ENCODE peak calls at places on chromosomes 7 and 10, in four cellular contexts. N, W, A and V are unnamed samples.

GRCh38 chr10:109245821-109246220 is 677.5 kb downstream of the XPNPEP1 start:
- DNase-seq in A (no peak), W (no peak), N (no peak), V (no peak)

GRCh38 chr7:28036748-28037147 is 143.8 kb downstream of the JAZF1 start:
- DNase-seq in W (no peak), N (no peak), A (no peak), V (no peak)

GRCh38 chr10:46228076-46229071 is 58.4 kb upstream of the ANTXRL start:
- DNase-seq in N (peak), A (peak), W (peak), V (peak)

GRCh38 chr7:134674424-134674823 is 27.8 kb downstream of the BPGM start:
- DNase-seq in A (no peak), N (no peak), W (no peak), V (no peak)

GRCh38 chr7:75989084-75989725 is 5.2 kb downstream of the TMEM120A start:
- DNase-seq in A (peak), N (no peak), W (no peak), V (no peak)

GRCh38 chr10:70348228-70348850 is 34.1 kb downstream of the LRRC20 start:
- DNase-seq in W (no peak), A (no peak), N (no peak), V (peak)

GRCh38 chr7:30168800-30169584 is 34.2 kb downstream of the MTURN start:
- DNase-seq in N (no peak), W (no peak), A (no peak), V (no peak)

GRCh38 chr10:103688451-103688850 is 166.9 kb downstream of the SH3PXD2A start:
- DNase-seq in W (no peak), N (no peak), A (no peak), V (no peak)

GRCh38 chr10:81949283-81949682 is 74.3 kb downstream of the NRG3 start:
- DNase-seq in N (no peak), A (no peak), W (no peak), V (no peak)

GRCh38 chr7:18693401-18693800 is 197.9 kb downstream of the HDAC9 start:
- DNase-seq in W (no peak), A (no peak), N (peak), V (peak)

GRCh38 chr7:1248459-1249131 is 15.9 kb downstream of the UNCX start:
- DNase-seq in A (peak), W (no peak), N (no peak), V (no peak)

GRCh38 chr10:128869101-128869712 is 597.8 kb upstream of the MGMT start:
- DNase-seq in N (no peak), W (no peak), A (no peak), V (no peak)

GRCh38 chr7:19352271-19352670 is 207.1 kb upstream of the FERD3L start:
- DNase-seq in N (no peak), A (no peak), W (no peak), V (no peak)

GRCh38 chr7:27774717-27775328 is 34.9 kb downstream of the TAX1BP1 start:
- DNase-seq in W (no peak), N (peak), A (no peak), V (no peak)

GRCh38 chr7:53218730-53219504 is 183.5 kb downstream of the POM121L12 start:
- DNase-seq in W (no peak), A (no peak), N (no peak), V (no peak)
- H3K4me3 ChIP-seq in W (no peak), A (peak), N (no peak), V (no peak)

GRCh38 chr7:144110272-144110671 is 889 bp downstream of the OR2A2 start:
- DNase-seq in W (no peak), A (no peak), N (no peak), V (no peak)

GRCh38 chr7:144109283-144109682 is at the start of gene OR2A2:
- DNase-seq in W (no peak), N (no peak), A (no peak), V (no peak)
- H3K4me3 ChIP-seq in W (no peak), N (no peak), A (no peak), V (no peak)

DNA sequence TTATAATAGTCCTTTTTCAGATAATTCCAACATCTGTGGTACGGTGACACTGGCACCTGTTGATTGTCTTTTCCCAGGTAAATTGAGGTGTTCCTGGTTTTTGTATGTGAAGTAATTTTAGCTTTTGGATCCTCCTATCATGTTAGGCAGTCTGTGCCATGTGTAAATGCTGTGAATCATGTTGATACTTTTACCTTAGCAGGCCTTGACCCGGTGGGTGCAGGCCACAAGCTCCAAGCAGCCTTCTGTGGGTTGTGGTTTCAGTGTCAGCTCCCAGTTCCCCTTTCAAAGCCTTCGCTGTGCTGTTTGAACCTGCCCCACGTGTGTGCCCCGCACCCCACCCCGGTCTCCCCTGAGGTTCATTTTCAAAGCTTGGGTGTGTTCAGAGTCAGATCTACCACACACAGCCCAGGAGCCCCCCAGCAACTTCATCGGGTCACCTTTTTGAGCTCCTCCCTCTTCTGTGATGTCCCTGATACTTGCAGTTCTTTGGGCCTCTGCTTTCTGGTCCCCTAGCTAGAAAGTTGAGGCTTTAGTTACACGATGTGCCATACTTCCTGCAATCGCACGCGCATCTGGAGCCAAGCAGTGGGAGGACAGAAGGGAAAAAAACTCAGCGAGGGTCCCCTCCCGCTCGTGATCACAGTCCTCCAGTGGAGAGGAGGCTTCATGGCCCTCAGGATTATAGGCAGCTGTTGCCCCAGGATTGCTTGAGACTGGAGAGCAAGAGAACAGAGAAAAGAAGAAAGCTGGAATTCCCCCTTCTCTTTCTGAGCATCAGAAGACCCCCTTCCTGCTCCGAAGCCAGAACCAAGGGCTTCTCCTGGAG is 8.7 kb upstream of the BHLHA15 start:
- DNase-seq in N (no peak), W (no peak), A (no peak), V (peak)
- H3K4me3 ChIP-seq in N (no peak), W (peak), A (no peak), V (peak)

DNA sequence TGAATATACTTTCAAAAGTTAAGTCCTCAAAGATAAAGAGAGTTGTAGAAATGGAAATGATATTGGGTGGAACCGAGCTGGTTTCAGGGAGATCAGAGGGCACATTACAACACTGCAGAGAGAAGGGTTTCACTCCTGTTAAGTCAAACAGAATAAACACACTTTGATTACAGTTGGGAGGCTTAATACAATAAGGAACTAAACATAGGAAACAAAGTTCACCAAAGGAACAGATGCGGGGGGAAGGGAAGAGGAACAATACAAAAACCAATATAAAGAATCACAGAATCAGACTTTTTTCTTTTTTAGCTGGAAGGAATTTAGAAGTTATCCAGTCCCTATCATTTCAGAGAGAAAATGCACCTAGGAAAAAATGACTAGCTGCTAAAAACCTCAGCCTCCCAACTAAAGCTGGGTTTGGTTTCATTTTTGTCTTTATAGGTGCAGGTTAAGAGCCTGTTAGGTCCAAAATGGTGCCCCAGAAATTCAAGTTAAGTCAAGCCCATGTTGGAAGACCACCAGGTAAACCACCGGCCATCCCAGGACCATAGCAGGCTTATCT is 81.9 kb downstream of the DNMBP start:
- DNase-seq in W (no peak), A (no peak), N (no peak), V (no peak)
- H3K4me3 ChIP-seq in W (no peak), A (peak), N (peak), V (no peak)

GRCh38 chr10:114095676-114096331 is 52.1 kb downstream of the ADRB1 start:
- DNase-seq in N (no peak), W (no peak), A (no peak), V (peak)
- H3K4me3 ChIP-seq in N (no peak), W (no peak), A (no peak), V (peak)

GRCh38 chr10:687583-688286 is 1.7 kb downstream of the DIP2C start:
- DNase-seq in A (no peak), N (no peak), W (no peak), V (no peak)
- H3K4me3 ChIP-seq in A (peak), N (peak), W (no peak), V (no peak)

GRCh38 chr10:93995182-93995581 is 1.5 kb downstream of the PLCE1 start:
- DNase-seq in W (no peak), N (no peak), A (no peak), V (no peak)
- H3K4me3 ChIP-seq in W (no peak), N (peak), A (peak), V (no peak)

GRCh38 chr10:118625504-118625903 is 30.1 kb upstream of the PRLHR start:
- DNase-seq in A (no peak), N (no peak), W (no peak), V (no peak)
- H3K4me3 ChIP-seq in A (no peak), N (no peak), W (no peak), V (no peak)

GRCh38 chr7:82397846-82398245 is 45.7 kb downstream of the CACNA2D1 start:
- DNase-seq in N (no peak), W (no peak), A (no peak), V (no peak)
- H3K4me3 ChIP-seq in N (no peak), W (no peak), A (no peak), V (no peak)